ENCODE peak calls at places on chromosomes 2 and 18, in five cellular contexts. Q is thyroid gland, S is spleen, I is endothelial cell of umbilical vein, P is stomach. A is an unnamed sample.
A peak's percentile ranks its signal among the peaks of the same experiment; 100 is the strongest.

GRCh38 chr2:5560981-5561380 is 131.2 kb upstream of the SOX11 start:
- DNase-seq in I (no peak), S (no peak), Q (peak; percentile 92), P (no peak), A (peak; percentile 33)

GRCh38 chr2:73110622-73111299 is 2.0 kb downstream of the RAB11FIP5 start:
- DNase-seq in I (peak; percentile 37), P (no peak), Q (no peak), S (no peak), A (no peak)

GRCh38 chr2:60066096-60066839 is 487.2 kb downstream of the BCL11A start:
- DNase-seq in P (no peak), S (no peak), I (no peak), Q (no peak), A (no peak)

GRCh38 chr2:233816334-233816733 is 38.0 kb downstream of the HJURP start:
- DNase-seq in I (no peak), Q (no peak), S (peak; percentile 22), P (no peak), A (no peak)

GRCh38 chr2:127275789-127276188 is 18.2 kb downstream of the ERCC3 start:
- DNase-seq in I (no peak), P (no peak), S (no peak), Q (no peak), A (no peak)

GRCh38 chr2:26672112-26672817 is 20.3 kb upstream of the KCNK3 start:
- DNase-seq in Q (no peak), I (no peak), P (no peak), S (peak; percentile 21), A (no peak)

GRCh38 chr2:235511187-235511661 is 17.4 kb downstream of the AGAP1 start:
- DNase-seq in P (no peak), Q (peak; percentile 88), S (no peak), I (peak; percentile 88), A (no peak)

GRCh38 chr2:136383161-136383560 is 265.2 kb upstream of the CXCR4 start:
- DNase-seq in Q (no peak), S (no peak), P (no peak), I (no peak), A (no peak)

GRCh38 chr2:48007699-48008268 is 101.5 kb upstream of the FBXO11 start:
- DNase-seq in Q (no peak), I (no peak), S (no peak), P (no peak), A (no peak)

GRCh38 chr18:38651736-38652135 is 1086.1 kb upstream of the CELF4 start:
- DNase-seq in Q (no peak), S (no peak), P (no peak), I (no peak), A (no peak)

GRCh38 chr18:35463050-35463449 is 34.7 kb downstream of the INO80C start:
- DNase-seq in Q (peak; percentile 9), P (no peak), I (peak; percentile 94), S (no peak), A (no peak)

GRCh38 chr2:45698538-45698937 is 47.1 kb downstream of the PRKCE start:
- DNase-seq in P (no peak), Q (no peak), I (no peak), S (no peak), A (no peak)

GRCh38 chr2:199975297-199975895 is 20.0 kb downstream of the MAIP1 start:
- DNase-seq in S (no peak), P (no peak), Q (no peak), I (no peak), A (no peak)

GRCh38 chr2:124623560-124623959 is 598.5 kb downstream of the CNTNAP5 start:
- DNase-seq in I (no peak), S (no peak), P (no peak), Q (no peak), A (no peak)

GRCh38 chr2:177909962-177910361 is 162.6 kb downstream of the PDE11A start:
- DNase-seq in Q (no peak), I (no peak), P (no peak), S (no peak), A (no peak)

GRCh38 chr2:191045141-191045540 is 31.2 kb upstream of the STAT1 start:
- DNase-seq in I (no peak), S (no peak), Q (no peak), P (no peak), A (no peak)

GRCh38 chr2:11179899-11180298 is 24.6 kb downstream of the SLC66A3 start:
- DNase-seq in S (no peak), I (no peak), P (no peak), Q (no peak), A (no peak)

GRCh38 chr18:29644276-29644675 is 1398.3 kb downstream of the DSC3 start:
- DNase-seq in Q (no peak), P (no peak), I (no peak), S (no peak), A (no peak)

GRCh38 chr2:220847587-220847986 is 724.5 kb downstream of the EPHA4 start:
- DNase-seq in P (no peak), Q (no peak), S (no peak), I (no peak), A (peak; percentile 79)

GRCh38 chr18:4510709-4511108 is 55.6 kb upstream of the DLGAP1 start:
- DNase-seq in P (no peak), S (no peak), Q (no peak), I (peak; percentile 17), A (no peak)

GRCh38 chr2:188326669-188327301 is 35.1 kb downstream of the GULP1 start:
- DNase-seq in P (no peak), Q (no peak), S (no peak), I (no peak), A (no peak)

GRCh38 chr2:120432293-120432975 is 86.5 kb downstream of the INHBB start:
- DNase-seq in I (no peak), P (no peak), Q (no peak), S (peak; percentile 68), A (no peak)
- H3K27me3 ChIP-seq in I (no peaks in the 10 kb centered on the region), P (no peaks in the 10 kb centered on the region), Q (no peaks in the 10 kb centered on the region), S (peaks cover 11% of the 10 kb centered on the region), A (no peaks in the 10 kb centered on the region)

GRCh38 chr2:176734868-176735267 is 465.6 kb downstream of the MTX2 start:
- DNase-seq in S (no peak), P (no peak), I (no peak), Q (no peak), A (no peak)

GRCh38 chr2:176725873-176726645 is 456.8 kb downstream of the MTX2 start:
- DNase-seq in P (no peak), S (no peak), I (no peak), Q (no peak), A (no peak)

GRCh38 chr2:176733698-176734430 is 464.6 kb downstream of the MTX2 start:
- DNase-seq in S (no peak), P (no peak), I (no peak), Q (no peak), A (no peak)

GRCh38 chr2:176732780-176733179 is 463.5 kb downstream of the MTX2 start:
- DNase-seq in Q (no peak), P (no peak), I (no peak), S (no peak), A (no peak)

DNA sequence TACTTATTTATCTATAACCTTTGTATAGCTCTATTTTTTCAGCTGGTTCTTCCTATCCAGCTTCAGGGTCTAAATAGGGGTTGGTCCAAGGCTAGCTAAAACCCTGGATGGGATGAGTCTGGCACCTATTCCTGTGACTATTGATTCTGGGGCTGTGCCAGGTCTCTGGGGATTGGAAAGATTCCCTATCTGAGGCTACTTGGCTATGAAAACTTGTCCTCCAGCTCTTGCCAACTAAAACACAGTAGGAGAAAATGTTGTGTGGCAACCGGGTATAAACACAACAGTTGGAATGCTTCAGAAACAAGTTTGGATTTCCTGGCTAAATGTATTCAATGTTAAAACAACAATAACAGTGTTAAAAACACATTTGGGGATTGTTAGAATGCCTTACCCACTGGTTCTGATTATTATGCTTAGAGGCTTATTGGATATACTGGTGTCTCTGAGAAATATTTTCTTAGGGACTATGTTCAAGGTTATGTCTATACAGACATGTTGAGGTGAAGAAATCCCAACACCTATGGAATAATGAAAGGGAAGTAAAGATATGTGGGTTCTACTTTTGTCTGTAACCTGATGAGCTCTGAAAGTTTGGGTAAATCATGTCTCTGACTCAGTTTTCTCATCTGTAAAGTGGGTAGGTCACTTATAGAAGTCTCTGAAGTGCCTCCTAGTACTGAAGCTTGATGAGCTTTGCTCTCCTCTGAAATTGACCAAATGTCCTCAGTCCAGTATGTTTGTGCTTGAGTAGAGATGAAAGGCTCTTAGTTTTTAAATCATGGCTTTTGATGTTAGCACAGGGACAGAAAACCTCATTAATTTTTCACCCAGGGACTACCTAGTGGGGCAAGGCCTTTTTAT is 460.7 kb downstream of the MTX2 start:
- DNase-seq in I (peak; percentile 95), P (no peak), S (no peak), Q (peak; percentile 36), A (peak; percentile 16)
- TF ChIP-seq POLR2A in I (no peak), P (no peak), S (no peak), Q (no peak), A (no peak)

GRCh38 chr18:76490701-76491171 is 4.3 kb downstream of the ZNF516 start:
- DNase-seq in Q (peak; percentile 76), S (peak; percentile 92), I (peak; percentile 24), P (peak; percentile 76), A (peak; percentile 55)

GRCh38 chr18:76489081-76489480 is 6.0 kb downstream of the ZNF516 start:
- DNase-seq in P (no peak), Q (no peak), I (no peak), S (no peak), A (no peak)

GRCh38 chr18:76488190-76488589 is 6.9 kb downstream of the ZNF516 start:
- DNase-seq in Q (no peak), P (no peak), S (no peak), I (no peak), A (peak; percentile 67)

GRCh38 chr18:76491436-76491800 is 3.6 kb downstream of the ZNF516 start:
- DNase-seq in Q (peak; percentile 84), S (peak; percentile 94), P (peak; percentile 80), I (no peak), A (peak; percentile 92)

DNA sequence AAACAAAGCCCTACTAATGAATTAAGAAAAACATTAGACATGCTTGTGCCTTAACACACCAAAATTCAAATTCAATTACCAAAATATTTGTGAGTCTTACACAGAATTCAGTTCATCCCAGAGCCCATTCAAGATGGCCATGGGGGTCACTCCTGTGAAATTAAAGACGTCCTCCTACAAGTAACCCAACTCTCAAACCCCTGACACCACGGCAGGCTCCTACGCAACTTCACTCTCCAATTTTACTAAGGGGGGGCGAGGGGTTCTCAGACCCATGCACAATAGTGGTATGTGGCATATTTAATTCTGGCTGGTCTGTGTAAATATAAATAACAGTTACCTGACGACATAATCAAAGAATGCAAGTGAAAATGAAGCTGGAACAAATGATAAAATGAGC is 5.0 kb downstream of the ZNF516 start:
- DNase-seq in Q (no peak), S (no peak), I (no peak), P (no peak), A (no peak)
- H3K4me3 ChIP-seq in Q (no peak overlapping the region), S (peak overlapping the region; percentile 46), I (no peak overlapping the region), P (peak overlapping the region; percentile 83), A (peak overlapping the region; percentile 92)

DNA sequence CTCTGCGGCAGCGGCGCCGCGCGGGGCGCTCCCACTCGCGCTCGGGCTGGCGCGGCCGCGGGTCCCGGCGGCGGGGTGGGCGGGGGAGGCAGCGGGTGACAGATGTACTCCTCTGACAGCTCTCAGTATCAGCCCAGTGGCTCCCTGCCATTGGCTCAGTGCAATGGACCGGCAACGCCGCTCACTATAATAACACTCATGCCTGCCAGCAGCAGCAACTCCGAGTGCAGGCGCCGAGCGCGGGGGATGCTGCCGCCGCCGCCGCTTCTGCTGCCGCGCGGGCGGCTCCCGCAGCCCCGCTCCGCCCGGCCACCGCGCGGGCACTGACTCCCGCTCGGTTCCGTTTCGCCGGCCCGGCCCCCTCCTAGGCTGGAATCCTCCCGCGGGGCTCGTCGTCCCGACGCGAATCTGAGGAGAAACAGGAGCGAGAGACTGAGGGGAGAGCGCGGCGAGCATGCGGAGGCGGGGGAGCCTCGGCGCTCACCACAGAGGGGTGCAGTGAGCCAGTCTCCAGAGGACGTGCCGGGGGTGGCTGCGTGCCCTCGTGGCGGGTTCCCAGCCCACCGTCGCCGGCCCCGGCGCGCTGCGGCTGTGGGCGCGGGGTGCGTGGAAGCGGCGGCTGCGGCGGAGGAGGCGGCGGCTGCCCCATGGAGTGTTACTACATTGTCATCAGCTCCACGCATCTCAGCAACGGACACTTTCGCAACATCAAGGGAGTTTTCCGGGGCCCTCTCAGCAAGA is at the start of gene ZNF804A:
- DNase-seq in P (peak; percentile 38), I (peak; percentile 61), Q (peak; percentile 77), S (peak; percentile 90), A (peak; percentile 62)
- H3K27me3 ChIP-seq in P (no peaks in the 10 kb centered on the region), I (peaks cover 34% of the 10 kb centered on the region), Q (no peaks in the 10 kb centered on the region), S (peaks cover 28% of the 10 kb centered on the region), A (no peaks in the 10 kb centered on the region)

A was measured in testis.